ENCODE peak calls at places on chromosomes 12 and 14, in eight cellular contexts. One of them, this sample, is unnamed.

GRCh38 chr12:108640802-108641445 is 7.2 kb upstream of the SELPLG start:
- DNase-seq in GM13976: no peak
- DNase-seq in fibroblast of the aortic adventitia: peak
- DNase-seq in Calu3: peak
- DNase-seq in MCF 10A: no peak
- DNase-seq in GM10248: no peak
- DNase-seq in AG09309: no peak
- DNase-seq in AG10803: peak
- DNase-seq in this sample: no peak

GRCh38 chr12:112012775-112013600 is at the start of the genes ERP29 and TMEM116:
- DNase-seq in MCF 10A: peak
- DNase-seq in GM10248: peak
- DNase-seq in AG09309: peak
- DNase-seq in fibroblast of the aortic adventitia: peak
- DNase-seq in Calu3: peak
- DNase-seq in AG10803: peak
- DNase-seq in GM13976: peak
- DNase-seq in this sample: peak

GRCh38 chr14:100122481-100123215 is 36.8 kb downstream of the DEGS2 start:
- DNase-seq in MCF 10A: no peak
- DNase-seq in Calu3: no peak
- DNase-seq in fibroblast of the aortic adventitia: no peak
- DNase-seq in AG09309: no peak
- DNase-seq in AG10803: no peak
- DNase-seq in GM10248: no peak
- DNase-seq in GM13976: no peak
- DNase-seq in this sample: no peak

GRCh38 chr12:132743831-132744230 is 17.8 kb downstream of the ANKLE2 start:
- DNase-seq in AG10803: no peak
- DNase-seq in fibroblast of the aortic adventitia: no peak
- DNase-seq in MCF 10A: no peak
- DNase-seq in GM10248: no peak
- DNase-seq in GM13976: no peak
- DNase-seq in AG09309: no peak
- DNase-seq in Calu3: no peak
- DNase-seq in this sample: no peak

GRCh38 chr12:22286569-22286968 is 47.9 kb downstream of the ST8SIA1 start:
- DNase-seq in GM13976: no peak
- DNase-seq in fibroblast of the aortic adventitia: peak
- DNase-seq in AG10803: peak
- DNase-seq in GM10248: no peak
- DNase-seq in MCF 10A: no peak
- DNase-seq in Calu3: no peak
- DNase-seq in AG09309: peak
- DNase-seq in this sample: no peak

GRCh38 chr12:19311165-19311564 is 128.1 kb upstream of the AEBP2 start:
- DNase-seq in MCF 10A: no peak
- DNase-seq in AG10803: no peak
- DNase-seq in AG09309: no peak
- DNase-seq in GM10248: no peak
- DNase-seq in GM13976: no peak
- DNase-seq in Calu3: no peak
- DNase-seq in fibroblast of the aortic adventitia: no peak
- DNase-seq in this sample: no peak

GRCh38 chr12:62192486-62193250 is 67.5 kb upstream of the USP15 start:
- DNase-seq in AG09309: peak
- DNase-seq in GM10248: peak
- DNase-seq in GM13976: peak
- DNase-seq in MCF 10A: peak
- DNase-seq in fibroblast of the aortic adventitia: peak
- DNase-seq in Calu3: peak
- DNase-seq in AG10803: peak
- DNase-seq in this sample: no peak

GRCh38 chr12:47097276-47097896 is 17.6 kb upstream of the AMIGO2 start:
- DNase-seq in MCF 10A: no peak
- DNase-seq in AG10803: peak
- DNase-seq in Calu3: no peak
- DNase-seq in GM10248: no peak
- DNase-seq in GM13976: no peak
- DNase-seq in AG09309: no peak
- DNase-seq in fibroblast of the aortic adventitia: peak
- DNase-seq in this sample: no peak

GRCh38 chr12:113333877-113334785 is 778 bp downstream of the SLC8B1 start:
- DNase-seq in AG10803: no peak
- DNase-seq in AG09309: no peak
- DNase-seq in GM10248: no peak
- DNase-seq in Calu3: peak
- DNase-seq in MCF 10A: peak
- DNase-seq in GM13976: no peak
- DNase-seq in fibroblast of the aortic adventitia: peak
- DNase-seq in this sample: no peak

GRCh38 chr12:47361389-47362031 is 281.8 kb upstream of the AMIGO2 start:
- DNase-seq in GM13976: no peak
- DNase-seq in Calu3: no peak
- DNase-seq in fibroblast of the aortic adventitia: no peak
- DNase-seq in AG09309: no peak
- DNase-seq in AG10803: no peak
- DNase-seq in GM10248: peak
- DNase-seq in MCF 10A: peak
- DNase-seq in this sample: no peak

GRCh38 chr14:104283197-104284106 is 145.1 kb downstream of the KIF26A start:
- DNase-seq in GM10248: no peak
- DNase-seq in AG10803: no peak
- DNase-seq in AG09309: no peak
- DNase-seq in fibroblast of the aortic adventitia: no peak
- DNase-seq in MCF 10A: no peak
- DNase-seq in GM13976: no peak
- DNase-seq in Calu3: no peak
- DNase-seq in this sample: no peak

GRCh38 chr12:63042646-63043045 is 107.7 kb upstream of the PPM1H start:
- DNase-seq in AG09309: no peak
- DNase-seq in fibroblast of the aortic adventitia: peak
- DNase-seq in GM10248: no peak
- DNase-seq in AG10803: no peak
- DNase-seq in GM13976: no peak
- DNase-seq in Calu3: no peak
- DNase-seq in MCF 10A: no peak
- DNase-seq in this sample: no peak

GRCh38 chr12:39872425-39872824 is 233.5 kb downstream of the SLC2A13 start:
- DNase-seq in fibroblast of the aortic adventitia: peak
- DNase-seq in AG10803: no peak
- DNase-seq in GM10248: no peak
- DNase-seq in MCF 10A: no peak
- DNase-seq in AG09309: no peak
- DNase-seq in Calu3: no peak
- DNase-seq in GM13976: no peak
- DNase-seq in this sample: no peak

GRCh38 chr12:46965137-46965536 is 114.3 kb upstream of the PCED1B start:
- DNase-seq in AG10803: no peak
- DNase-seq in GM13976: no peak
- DNase-seq in AG09309: no peak
- DNase-seq in Calu3: no peak
- DNase-seq in MCF 10A: no peak
- DNase-seq in GM10248: no peak
- DNase-seq in fibroblast of the aortic adventitia: no peak
- DNase-seq in this sample: no peak

GRCh38 chr12:110848524-110848923 is 1.7 kb downstream of the CCDC63 start:
- DNase-seq in fibroblast of the aortic adventitia: no peak
- DNase-seq in Calu3: no peak
- DNase-seq in AG10803: no peak
- DNase-seq in GM13976: no peak
- DNase-seq in GM10248: no peak
- DNase-seq in AG09309: no peak
- DNase-seq in MCF 10A: no peak
- DNase-seq in this sample: no peak

GRCh38 chr12:27014085-27014858 is at the start of gene TM7SF3:
- DNase-seq in GM13976: peak
- DNase-seq in AG10803: peak
- DNase-seq in MCF 10A: peak
- DNase-seq in AG09309: peak
- DNase-seq in Calu3: peak
- DNase-seq in GM10248: peak
- DNase-seq in fibroblast of the aortic adventitia: peak
- DNase-seq in this sample: peak

GRCh38 chr12:116524964-116525379 is 34.2 kb upstream of the MAP1LC3B2 start:
- DNase-seq in GM10248: no peak
- DNase-seq in AG09309: no peak
- DNase-seq in fibroblast of the aortic adventitia: peak
- DNase-seq in GM13976: no peak
- DNase-seq in MCF 10A: peak
- DNase-seq in AG10803: peak
- DNase-seq in Calu3: no peak
- DNase-seq in this sample: no peak

GRCh38 chr12:100927825-100928224 is 133.2 kb downstream of the ANO4 start:
- DNase-seq in AG10803: peak
- DNase-seq in fibroblast of the aortic adventitia: peak
- DNase-seq in MCF 10A: peak
- DNase-seq in Calu3: peak
- DNase-seq in AG09309: no peak
- DNase-seq in GM13976: no peak
- DNase-seq in GM10248: no peak
- DNase-seq in this sample: no peak

DNA sequence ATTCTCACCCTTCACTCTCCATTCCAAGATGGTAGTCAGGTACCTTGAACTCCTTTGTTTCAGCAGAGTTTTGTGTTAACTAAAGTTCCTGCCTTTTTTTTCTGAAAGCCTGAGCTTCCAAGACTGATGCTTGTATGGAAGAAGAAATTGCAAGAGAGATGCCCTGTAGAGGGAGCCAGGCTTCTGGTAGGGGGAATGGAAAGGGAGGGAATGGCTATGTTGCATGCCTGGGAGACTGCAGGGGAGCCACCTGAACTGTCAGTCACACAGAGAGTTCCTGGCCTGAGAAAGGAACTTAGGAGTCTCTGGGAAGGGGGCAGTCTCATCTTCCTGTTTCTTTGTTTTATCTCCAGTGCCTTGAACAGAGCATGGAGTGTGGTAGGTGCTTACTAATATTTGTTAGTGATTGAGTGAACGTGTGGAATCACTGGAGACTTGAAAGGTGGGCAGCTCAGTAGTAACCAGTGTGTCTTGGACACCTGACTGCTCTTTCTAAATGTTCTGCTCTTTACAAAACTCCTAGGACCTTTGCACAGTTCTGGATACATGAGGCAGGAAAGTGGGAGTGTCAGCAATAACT is 132.2 kb downstream of the ANO4 start:
- DNase-seq in GM10248: no peak
- DNase-seq in Calu3: peak
- DNase-seq in AG09309: no peak
- DNase-seq in fibroblast of the aortic adventitia: peak
- DNase-seq in GM13976: no peak
- DNase-seq in AG10803: peak
- DNase-seq in MCF 10A: peak
- DNase-seq in this sample: no peak
- TF ChIP-seq CTCF in GM10248: peak
- TF ChIP-seq CTCF in Calu3: peak
- TF ChIP-seq CTCF in AG09309: peak
- TF ChIP-seq CTCF in fibroblast of the aortic adventitia: peak
- TF ChIP-seq CTCF in GM13976: no peak
- TF ChIP-seq CTCF in AG10803: peak
- TF ChIP-seq CTCF in MCF 10A: peak
- TF ChIP-seq CTCF in this sample: no peak

GRCh38 chr14:96249016-96249415 is 7.0 kb upstream of the BDKRB1 start:
- DNase-seq in MCF 10A: peak
- DNase-seq in fibroblast of the aortic adventitia: peak
- DNase-seq in GM13976: no peak
- DNase-seq in AG10803: peak
- DNase-seq in AG09309: peak
- DNase-seq in GM10248: no peak
- DNase-seq in Calu3: no peak
- DNase-seq in this sample: no peak

GRCh38 chr14:96243785-96244184 is 12.2 kb upstream of the BDKRB1 start:
- DNase-seq in AG09309: no peak
- DNase-seq in Calu3: no peak
- DNase-seq in fibroblast of the aortic adventitia: no peak
- DNase-seq in AG10803: no peak
- DNase-seq in GM13976: no peak
- DNase-seq in GM10248: no peak
- DNase-seq in MCF 10A: no peak
- DNase-seq in this sample: no peak

GRCh38 chr14:96245710-96246534 is 10.1 kb upstream of the BDKRB1 start:
- DNase-seq in AG09309: peak
- DNase-seq in MCF 10A: peak
- DNase-seq in GM10248: no peak
- DNase-seq in Calu3: no peak
- DNase-seq in fibroblast of the aortic adventitia: peak
- DNase-seq in AG10803: peak
- DNase-seq in GM13976: no peak
- DNase-seq in this sample: no peak

GRCh38 chr14:96247031-96247430 is 9.0 kb upstream of the BDKRB1 start:
- DNase-seq in GM10248: no peak
- DNase-seq in AG10803: no peak
- DNase-seq in AG09309: no peak
- DNase-seq in Calu3: no peak
- DNase-seq in GM13976: no peak
- DNase-seq in fibroblast of the aortic adventitia: no peak
- DNase-seq in MCF 10A: no peak
- DNase-seq in this sample: no peak

GRCh38 chr14:96246535-96246839 is 9.5 kb upstream of the BDKRB1 start:
- DNase-seq in Calu3: no peak
- DNase-seq in AG09309: peak
- DNase-seq in GM10248: no peak
- DNase-seq in AG10803: peak
- DNase-seq in MCF 10A: peak
- DNase-seq in fibroblast of the aortic adventitia: peak
- DNase-seq in GM13976: no peak
- DNase-seq in this sample: no peak
- TF ChIP-seq CTCF in Calu3: no peak
- TF ChIP-seq CTCF in AG09309: no peak
- TF ChIP-seq CTCF in GM10248: no peak
- TF ChIP-seq CTCF in AG10803: peak
- TF ChIP-seq CTCF in MCF 10A: no peak
- TF ChIP-seq CTCF in fibroblast of the aortic adventitia: no peak
- TF ChIP-seq CTCF in GM13976: no peak
- TF ChIP-seq CTCF in this sample: no peak

DNA sequence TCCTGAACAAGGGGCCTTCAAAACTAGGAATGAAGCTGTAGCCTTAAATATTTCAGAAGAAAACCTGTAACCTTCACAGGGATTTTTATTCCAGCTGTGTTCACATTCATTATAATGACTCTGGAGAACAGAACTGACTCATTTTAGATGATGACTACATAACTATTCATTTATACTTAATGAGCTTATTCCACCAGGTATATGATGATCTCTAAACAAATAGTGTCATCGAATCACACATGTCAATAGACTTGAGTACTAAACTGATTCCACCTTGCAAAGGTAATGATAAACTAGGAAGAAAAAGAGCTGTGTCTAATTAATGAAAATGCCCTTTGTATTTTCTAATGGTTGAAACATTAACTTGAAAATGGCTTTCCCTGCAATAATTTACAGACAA is 433.2 kb downstream of the PDZRN4 start:
- DNase-seq in Calu3: no peak
- DNase-seq in fibroblast of the aortic adventitia: no peak
- DNase-seq in AG10803: no peak
- DNase-seq in GM10248: no peak
- DNase-seq in MCF 10A: no peak
- DNase-seq in GM13976: no peak
- DNase-seq in AG09309: no peak
- DNase-seq in this sample: no peak
- TF ChIP-seq CTCF in Calu3: no peak
- TF ChIP-seq CTCF in fibroblast of the aortic adventitia: no peak
- TF ChIP-seq CTCF in AG10803: no peak
- TF ChIP-seq CTCF in GM10248: no peak
- TF ChIP-seq CTCF in MCF 10A: no peak
- TF ChIP-seq CTCF in GM13976: no peak
- TF ChIP-seq CTCF in AG09309: no peak
- TF ChIP-seq CTCF in this sample: no peak

GRCh38 chr12:124684496-124684895 is 117.1 kb upstream of the NCOR2 start:
- DNase-seq in AG10803: no peak
- DNase-seq in Calu3: no peak
- DNase-seq in MCF 10A: no peak
- DNase-seq in GM13976: no peak
- DNase-seq in AG09309: no peak
- DNase-seq in GM10248: no peak
- DNase-seq in fibroblast of the aortic adventitia: no peak
- DNase-seq in this sample: no peak
- TF ChIP-seq CTCF in AG10803: no peak
- TF ChIP-seq CTCF in Calu3: no peak
- TF ChIP-seq CTCF in MCF 10A: no peak
- TF ChIP-seq CTCF in GM13976: no peak
- TF ChIP-seq CTCF in AG09309: no peak
- TF ChIP-seq CTCF in GM10248: no peak
- TF ChIP-seq CTCF in fibroblast of the aortic adventitia: no peak
- TF ChIP-seq CTCF in this sample: no peak